ENCODE peak calls at places on chromosomes 4 and X, in seven cellular contexts. One of them, this sample, is unnamed.

GRCh38 chr4:57401586-57401985 is 291.4 kb upstream of the IGFBP7 start:
- DNase-seq in astrocyte: no peak
- DNase-seq in fibroblast of the conjunctiva: no peak
- DNase-seq in fibroblast of lung: no peak
- DNase-seq in stimulated activated CD4-positive, alpha-beta T cell treated with anti-CD3 and anti-CD28 coated beads, Interleukin-4, amount 100 ng/mL, for 4 hours: no peak
- DNase-seq in PC-3: peak
- DNase-seq in SW480: no peak
- DNase-seq in this sample: no peak

GRCh38 chr4:15457401-15458201 is 12.1 kb upstream of the CC2D2A start:
- DNase-seq in fibroblast of the conjunctiva: peak
- DNase-seq in SW480: peak
- DNase-seq in PC-3: peak
- DNase-seq in stimulated activated CD4-positive, alpha-beta T cell treated with anti-CD3 and anti-CD28 coated beads, Interleukin-4, amount 100 ng/mL, for 4 hours: no peak
- DNase-seq in fibroblast of lung: peak
- DNase-seq in astrocyte: peak
- DNase-seq in this sample: no peak

GRCh38 chrX:154458954-154459829 is 1.1 kb downstream of the PLXNA3 start:
- DNase-seq in fibroblast of the conjunctiva: no peak
- DNase-seq in fibroblast of lung: no peak
- DNase-seq in astrocyte: no peak
- DNase-seq in stimulated activated CD4-positive, alpha-beta T cell treated with anti-CD3 and anti-CD28 coated beads, Interleukin-4, amount 100 ng/mL, for 4 hours: no peak
- DNase-seq in SW480: peak
- DNase-seq in PC-3: peak
- DNase-seq in this sample: no peak

GRCh38 chrX:103253608-103254007 is 1.3 kb downstream of the TCEAL8 start:
- DNase-seq in SW480: no peak
- DNase-seq in stimulated activated CD4-positive, alpha-beta T cell treated with anti-CD3 and anti-CD28 coated beads, Interleukin-4, amount 100 ng/mL, for 4 hours: no peak
- DNase-seq in astrocyte: no peak
- DNase-seq in PC-3: no peak
- DNase-seq in fibroblast of the conjunctiva: no peak
- DNase-seq in fibroblast of lung: peak
- DNase-seq in this sample: no peak

GRCh38 chr4:97910005-97910404 is 233.3 kb downstream of the STPG2 start:
- DNase-seq in fibroblast of lung: no peak
- DNase-seq in SW480: no peak
- DNase-seq in stimulated activated CD4-positive, alpha-beta T cell treated with anti-CD3 and anti-CD28 coated beads, Interleukin-4, amount 100 ng/mL, for 4 hours: no peak
- DNase-seq in astrocyte: no peak
- DNase-seq in fibroblast of the conjunctiva: no peak
- DNase-seq in PC-3: peak
- DNase-seq in this sample: no peak

GRCh38 chr4:1055721-1056590 is 44.5 kb downstream of the FGFRL1 start:
- DNase-seq in fibroblast of the conjunctiva: no peak
- DNase-seq in SW480: peak
- DNase-seq in astrocyte: no peak
- DNase-seq in stimulated activated CD4-positive, alpha-beta T cell treated with anti-CD3 and anti-CD28 coated beads, Interleukin-4, amount 100 ng/mL, for 4 hours: peak
- DNase-seq in PC-3: no peak
- DNase-seq in fibroblast of lung: peak
- DNase-seq in this sample: no peak

GRCh38 chr4:70399319-70399718 is 1.6 kb downstream of the OPRPN start:
- DNase-seq in PC-3: peak
- DNase-seq in fibroblast of lung: no peak
- DNase-seq in stimulated activated CD4-positive, alpha-beta T cell treated with anti-CD3 and anti-CD28 coated beads, Interleukin-4, amount 100 ng/mL, for 4 hours: no peak
- DNase-seq in SW480: no peak
- DNase-seq in astrocyte: no peak
- DNase-seq in fibroblast of the conjunctiva: no peak
- DNase-seq in this sample: no peak

GRCh38 chr4:72587334-72587733 is 18.3 kb upstream of the ADAMTS3 start:
- DNase-seq in fibroblast of the conjunctiva: no peak
- DNase-seq in fibroblast of lung: no peak
- DNase-seq in astrocyte: no peak
- DNase-seq in PC-3: no peak
- DNase-seq in stimulated activated CD4-positive, alpha-beta T cell treated with anti-CD3 and anti-CD28 coated beads, Interleukin-4, amount 100 ng/mL, for 4 hours: no peak
- DNase-seq in SW480: no peak
- DNase-seq in this sample: no peak

GRCh38 chr4:126777649-126778048 is 855.1 kb upstream of the INTU start:
- DNase-seq in fibroblast of the conjunctiva: peak
- DNase-seq in astrocyte: peak
- DNase-seq in PC-3: no peak
- DNase-seq in fibroblast of lung: peak
- DNase-seq in stimulated activated CD4-positive, alpha-beta T cell treated with anti-CD3 and anti-CD28 coated beads, Interleukin-4, amount 100 ng/mL, for 4 hours: no peak
- DNase-seq in SW480: no peak
- DNase-seq in this sample: peak

GRCh38 chr4:76767983-76768382 is 130.0 kb downstream of the SOWAHB start:
- DNase-seq in PC-3: no peak
- DNase-seq in astrocyte: peak
- DNase-seq in stimulated activated CD4-positive, alpha-beta T cell treated with anti-CD3 and anti-CD28 coated beads, Interleukin-4, amount 100 ng/mL, for 4 hours: no peak
- DNase-seq in SW480: no peak
- DNase-seq in fibroblast of the conjunctiva: no peak
- DNase-seq in fibroblast of lung: peak
- DNase-seq in this sample: no peak

GRCh38 chrX:47199286-47199685 is 5.7 kb downstream of the UBA1 start:
- DNase-seq in PC-3: no peak
- DNase-seq in stimulated activated CD4-positive, alpha-beta T cell treated with anti-CD3 and anti-CD28 coated beads, Interleukin-4, amount 100 ng/mL, for 4 hours: no peak
- DNase-seq in fibroblast of lung: no peak
- DNase-seq in SW480: no peak
- DNase-seq in astrocyte: no peak
- DNase-seq in fibroblast of the conjunctiva: no peak
- DNase-seq in this sample: no peak

GRCh38 chr4:105619193-105619931 is 66.9 kb downstream of the ARHGEF38 start:
- DNase-seq in fibroblast of the conjunctiva: no peak
- DNase-seq in stimulated activated CD4-positive, alpha-beta T cell treated with anti-CD3 and anti-CD28 coated beads, Interleukin-4, amount 100 ng/mL, for 4 hours: no peak
- DNase-seq in SW480: no peak
- DNase-seq in fibroblast of lung: peak
- DNase-seq in astrocyte: peak
- DNase-seq in PC-3: peak
- DNase-seq in this sample: no peak

GRCh38 chr4:99810536-99810935 is 6.1 kb upstream of the DAPP1 start:
- DNase-seq in stimulated activated CD4-positive, alpha-beta T cell treated with anti-CD3 and anti-CD28 coated beads, Interleukin-4, amount 100 ng/mL, for 4 hours: no peak
- DNase-seq in PC-3: no peak
- DNase-seq in fibroblast of lung: no peak
- DNase-seq in fibroblast of the conjunctiva: no peak
- DNase-seq in SW480: no peak
- DNase-seq in astrocyte: no peak
- DNase-seq in this sample: no peak

GRCh38 chr4:56324011-56324610 is 63.2 kb downstream of the AASDH start:
- DNase-seq in astrocyte: no peak
- DNase-seq in fibroblast of lung: no peak
- DNase-seq in SW480: no peak
- DNase-seq in fibroblast of the conjunctiva: no peak
- DNase-seq in stimulated activated CD4-positive, alpha-beta T cell treated with anti-CD3 and anti-CD28 coated beads, Interleukin-4, amount 100 ng/mL, for 4 hours: no peak
- DNase-seq in PC-3: no peak
- DNase-seq in this sample: no peak

GRCh38 chr4:38124961-38125360 is 164.8 kb downstream of the PTTG2 start:
- DNase-seq in fibroblast of the conjunctiva: no peak
- DNase-seq in SW480: no peak
- DNase-seq in astrocyte: peak
- DNase-seq in stimulated activated CD4-positive, alpha-beta T cell treated with anti-CD3 and anti-CD28 coated beads, Interleukin-4, amount 100 ng/mL, for 4 hours: no peak
- DNase-seq in PC-3: no peak
- DNase-seq in fibroblast of lung: peak
- DNase-seq in this sample: no peak

GRCh38 chr4:34181311-34181808 is 2063.0 kb downstream of the ARAP2 start:
- DNase-seq in fibroblast of the conjunctiva: peak
- DNase-seq in astrocyte: peak
- DNase-seq in stimulated activated CD4-positive, alpha-beta T cell treated with anti-CD3 and anti-CD28 coated beads, Interleukin-4, amount 100 ng/mL, for 4 hours: no peak
- DNase-seq in fibroblast of lung: peak
- DNase-seq in PC-3: peak
- DNase-seq in SW480: no peak
- DNase-seq in this sample: no peak

GRCh38 chr4:14636563-14636962 is 365.7 kb upstream of the CPEB2 start:
- DNase-seq in PC-3: no peak
- DNase-seq in stimulated activated CD4-positive, alpha-beta T cell treated with anti-CD3 and anti-CD28 coated beads, Interleukin-4, amount 100 ng/mL, for 4 hours: no peak
- DNase-seq in fibroblast of the conjunctiva: no peak
- DNase-seq in fibroblast of lung: no peak
- DNase-seq in astrocyte: no peak
- DNase-seq in SW480: no peak
- DNase-seq in this sample: no peak

GRCh38 chrX:41457618-41458192 is 10.6 kb downstream of the NYX start:
- DNase-seq in fibroblast of lung: no peak
- DNase-seq in PC-3: peak
- DNase-seq in SW480: no peak
- DNase-seq in astrocyte: no peak
- DNase-seq in fibroblast of the conjunctiva: no peak
- DNase-seq in stimulated activated CD4-positive, alpha-beta T cell treated with anti-CD3 and anti-CD28 coated beads, Interleukin-4, amount 100 ng/mL, for 4 hours: no peak
- DNase-seq in this sample: no peak

GRCh38 chr4:169124661-169125060 is 114.6 kb upstream of the CBR4 start:
- DNase-seq in astrocyte: no peak
- DNase-seq in stimulated activated CD4-positive, alpha-beta T cell treated with anti-CD3 and anti-CD28 coated beads, Interleukin-4, amount 100 ng/mL, for 4 hours: no peak
- DNase-seq in PC-3: no peak
- DNase-seq in fibroblast of the conjunctiva: no peak
- DNase-seq in fibroblast of lung: no peak
- DNase-seq in SW480: no peak
- DNase-seq in this sample: no peak

GRCh38 chr4:72394264-72394663 is 174.8 kb downstream of the ADAMTS3 start:
- DNase-seq in fibroblast of the conjunctiva: no peak
- DNase-seq in SW480: no peak
- DNase-seq in astrocyte: no peak
- DNase-seq in fibroblast of lung: peak
- DNase-seq in stimulated activated CD4-positive, alpha-beta T cell treated with anti-CD3 and anti-CD28 coated beads, Interleukin-4, amount 100 ng/mL, for 4 hours: no peak
- DNase-seq in PC-3: no peak
- DNase-seq in this sample: no peak

GRCh38 chr4:21768349-21769310 is 179.9 kb downstream of the KCNIP4 start:
- DNase-seq in SW480: peak
- DNase-seq in fibroblast of lung: peak
- DNase-seq in astrocyte: peak
- DNase-seq in PC-3: peak
- DNase-seq in stimulated activated CD4-positive, alpha-beta T cell treated with anti-CD3 and anti-CD28 coated beads, Interleukin-4, amount 100 ng/mL, for 4 hours: no peak
- DNase-seq in fibroblast of the conjunctiva: peak
- DNase-seq in this sample: peak

This sample was measured in smooth muscle cell of the brain vasculature.